ENCODE peak calls at places on chromosomes 6 and 20, in six cellular contexts. One of them, this sample, is unnamed.

GRCh38 chr6:67630146-67630545 is 1004.9 kb upstream of the ADGRB3 start:
- DNase-seq in cardiac fibroblast: peak
- DNase-seq in lung: no peak
- DNase-seq in fibroblast of lung: peak
- DNase-seq in CD8-positive, alpha-beta T cell: no peak
- DNase-seq in lower leg skin: no peak
- DNase-seq in this sample: peak

GRCh38 chr6:451336-451735 is 59.8 kb downstream of the IRF4 start:
- DNase-seq in CD8-positive, alpha-beta T cell: no peak
- DNase-seq in lower leg skin: no peak
- DNase-seq in fibroblast of lung: no peak
- DNase-seq in lung: no peak
- DNase-seq in cardiac fibroblast: no peak
- DNase-seq in this sample: no peak

GRCh38 chr20:5751856-5752255 is 1.7 kb downstream of the SHLD1 start:
- DNase-seq in lower leg skin: no peak
- DNase-seq in lung: no peak
- DNase-seq in CD8-positive, alpha-beta T cell: no peak
- DNase-seq in fibroblast of lung: no peak
- DNase-seq in cardiac fibroblast: no peak
- DNase-seq in this sample: no peak

GRCh38 chr6:44976677-44977405 is 351.3 kb upstream of the RUNX2 start:
- DNase-seq in cardiac fibroblast: peak
- DNase-seq in fibroblast of lung: peak
- DNase-seq in CD8-positive, alpha-beta T cell: no peak
- DNase-seq in lower leg skin: no peak
- DNase-seq in lung: no peak
- DNase-seq in this sample: no peak

GRCh38 chr6:1606533-1607235 is 3.0 kb upstream of the FOXC1 start:
- DNase-seq in fibroblast of lung: no peak
- DNase-seq in lower leg skin: no peak
- DNase-seq in CD8-positive, alpha-beta T cell: no peak
- DNase-seq in lung: no peak
- DNase-seq in cardiac fibroblast: no peak
- DNase-seq in this sample: no peak

GRCh38 chr20:37315293-37316110 is 26.0 kb downstream of the MANBAL start:
- DNase-seq in fibroblast of lung: peak
- DNase-seq in cardiac fibroblast: peak
- DNase-seq in lower leg skin: peak
- DNase-seq in CD8-positive, alpha-beta T cell: no peak
- DNase-seq in lung: no peak
- DNase-seq in this sample: no peak

GRCh38 chr6:135222623-135223022 is 41.5 kb downstream of the MYB start:
- DNase-seq in cardiac fibroblast: no peak
- DNase-seq in CD8-positive, alpha-beta T cell: no peak
- DNase-seq in lung: no peak
- DNase-seq in fibroblast of lung: no peak
- DNase-seq in lower leg skin: no peak
- DNase-seq in this sample: no peak

GRCh38 chr20:43691928-43692524 is 25.1 kb downstream of the MYBL2 start:
- DNase-seq in lung: no peak
- DNase-seq in lower leg skin: no peak
- DNase-seq in CD8-positive, alpha-beta T cell: peak
- DNase-seq in cardiac fibroblast: peak
- DNase-seq in fibroblast of lung: peak
- DNase-seq in this sample: no peak

GRCh38 chr6:87870606-87871005 is 168.6 kb upstream of the AKIRIN2 start:
- DNase-seq in CD8-positive, alpha-beta T cell: no peak
- DNase-seq in fibroblast of lung: no peak
- DNase-seq in lung: no peak
- DNase-seq in cardiac fibroblast: peak
- DNase-seq in lower leg skin: no peak
- DNase-seq in this sample: no peak

GRCh38 chr6:19715166-19715558 is 122.0 kb upstream of the ID4 start:
- DNase-seq in CD8-positive, alpha-beta T cell: no peak
- DNase-seq in lung: no peak
- DNase-seq in lower leg skin: no peak
- DNase-seq in fibroblast of lung: no peak
- DNase-seq in cardiac fibroblast: no peak
- DNase-seq in this sample: peak

GRCh38 chr6:107717781-107718180 is 106.3 kb downstream of the SCML4 start:
- DNase-seq in lung: no peak
- DNase-seq in fibroblast of lung: no peak
- DNase-seq in CD8-positive, alpha-beta T cell: peak
- DNase-seq in lower leg skin: no peak
- DNase-seq in cardiac fibroblast: no peak
- DNase-seq in this sample: no peak

GRCh38 chr6:2713473-2714358 is 37.0 kb downstream of the MYLK4 start:
- DNase-seq in lower leg skin: no peak
- DNase-seq in cardiac fibroblast: peak
- DNase-seq in lung: no peak
- DNase-seq in CD8-positive, alpha-beta T cell: no peak
- DNase-seq in fibroblast of lung: no peak
- DNase-seq in this sample: no peak

GRCh38 chr6:84432616-84433015 is 205.2 kb upstream of the CEP162 start:
- DNase-seq in cardiac fibroblast: peak
- DNase-seq in fibroblast of lung: peak
- DNase-seq in lower leg skin: no peak
- DNase-seq in lung: no peak
- DNase-seq in CD8-positive, alpha-beta T cell: no peak
- DNase-seq in this sample: no peak

GRCh38 chr6:13248053-13248452 is 80.3 kb downstream of the TBC1D7 start:
- DNase-seq in fibroblast of lung: peak
- DNase-seq in cardiac fibroblast: peak
- DNase-seq in CD8-positive, alpha-beta T cell: no peak
- DNase-seq in lower leg skin: no peak
- DNase-seq in lung: no peak
- DNase-seq in this sample: no peak

GRCh38 chr6:31025595-31025994 is 15.3 kb downstream of the MUC22 start:
- DNase-seq in lower leg skin: no peak
- DNase-seq in lung: no peak
- DNase-seq in fibroblast of lung: no peak
- DNase-seq in cardiac fibroblast: no peak
- DNase-seq in CD8-positive, alpha-beta T cell: no peak
- DNase-seq in this sample: no peak

GRCh38 chr6:142848969-142849368 is 96.0 kb downstream of the HIVEP2 start:
- DNase-seq in lower leg skin: no peak
- DNase-seq in fibroblast of lung: no peak
- DNase-seq in cardiac fibroblast: no peak
- DNase-seq in lung: no peak
- DNase-seq in CD8-positive, alpha-beta T cell: no peak
- DNase-seq in this sample: no peak

GRCh38 chr6:90131614-90132423 is 164.8 kb downstream of the BACH2 start:
- DNase-seq in CD8-positive, alpha-beta T cell: no peak
- DNase-seq in fibroblast of lung: peak
- DNase-seq in lower leg skin: peak
- DNase-seq in cardiac fibroblast: peak
- DNase-seq in lung: no peak
- DNase-seq in this sample: no peak

GRCh38 chr20:52003415-52003814 is 188.2 kb downstream of the ZFP64 start:
- DNase-seq in lower leg skin: no peak
- DNase-seq in cardiac fibroblast: no peak
- DNase-seq in lung: no peak
- DNase-seq in fibroblast of lung: no peak
- DNase-seq in CD8-positive, alpha-beta T cell: no peak
- DNase-seq in this sample: no peak

GRCh38 chr20:57047281-57048026 is 219.0 kb downstream of the BMP7 start:
- DNase-seq in cardiac fibroblast: no peak
- DNase-seq in CD8-positive, alpha-beta T cell: no peak
- DNase-seq in fibroblast of lung: no peak
- DNase-seq in lung: no peak
- DNase-seq in lower leg skin: no peak
- DNase-seq in this sample: no peak

GRCh38 chr6:119339941-119340456 is 9.6 kb downstream of the MAN1A1 start:
- DNase-seq in lower leg skin: no peak
- DNase-seq in fibroblast of lung: no peak
- DNase-seq in CD8-positive, alpha-beta T cell: no peak
- DNase-seq in lung: no peak
- DNase-seq in cardiac fibroblast: no peak
- DNase-seq in this sample: no peak

GRCh38 chr6:56683882-56684281 is 41.2 kb upstream of the DST start:
- DNase-seq in lower leg skin: peak
- DNase-seq in cardiac fibroblast: peak
- DNase-seq in fibroblast of lung: peak
- DNase-seq in CD8-positive, alpha-beta T cell: no peak
- DNase-seq in lung: no peak
- DNase-seq in this sample: peak

GRCh38 chr6:110682460-110682853 is 132.8 kb downstream of the CDK19 start:
- DNase-seq in fibroblast of lung: peak
- DNase-seq in lung: peak
- DNase-seq in cardiac fibroblast: peak
- DNase-seq in lower leg skin: peak
- DNase-seq in CD8-positive, alpha-beta T cell: peak
- DNase-seq in this sample: peak

GRCh38 chr20:20711413-20711812 is 1.0 kb downstream of the RALGAPA2 start:
- DNase-seq in CD8-positive, alpha-beta T cell: peak
- DNase-seq in cardiac fibroblast: no peak
- DNase-seq in lower leg skin: no peak
- DNase-seq in lung: no peak
- DNase-seq in fibroblast of lung: no peak
- DNase-seq in this sample: no peak
- TF ChIP-seq CTCF in CD8-positive, alpha-beta T cell: no peak
- TF ChIP-seq CTCF in cardiac fibroblast: no peak
- TF ChIP-seq CTCF in lower leg skin: no peak
- TF ChIP-seq CTCF in lung: no peak
- TF ChIP-seq CTCF in fibroblast of lung: no peak
- TF ChIP-seq CTCF in this sample: no peak

GRCh38 chr20:41367956-41368355 is 1.3 kb upstream of the EMILIN3 start:
- DNase-seq in cardiac fibroblast: no peak
- DNase-seq in lung: no peak
- DNase-seq in CD8-positive, alpha-beta T cell: no peak
- DNase-seq in fibroblast of lung: no peak
- DNase-seq in lower leg skin: no peak
- DNase-seq in this sample: no peak

GRCh38 chr20:41364967-41365765 is 1.5 kb downstream of the EMILIN3 start:
- DNase-seq in fibroblast of lung: no peak
- DNase-seq in CD8-positive, alpha-beta T cell: no peak
- DNase-seq in lower leg skin: no peak
- DNase-seq in cardiac fibroblast: no peak
- DNase-seq in lung: no peak
- DNase-seq in this sample: no peak

GRCh38 chr20:41365785-41366545 is 653 bp downstream of the EMILIN3 start:
- DNase-seq in lower leg skin: no peak
- DNase-seq in cardiac fibroblast: no peak
- DNase-seq in CD8-positive, alpha-beta T cell: no peak
- DNase-seq in fibroblast of lung: no peak
- DNase-seq in lung: no peak
- DNase-seq in this sample: no peak

GRCh38 chr20:41367393-41367695 is 726 bp upstream of the EMILIN3 start:
- DNase-seq in lower leg skin: no peak
- DNase-seq in cardiac fibroblast: no peak
- DNase-seq in fibroblast of lung: no peak
- DNase-seq in lung: no peak
- DNase-seq in CD8-positive, alpha-beta T cell: no peak
- DNase-seq in this sample: no peak

DNA sequence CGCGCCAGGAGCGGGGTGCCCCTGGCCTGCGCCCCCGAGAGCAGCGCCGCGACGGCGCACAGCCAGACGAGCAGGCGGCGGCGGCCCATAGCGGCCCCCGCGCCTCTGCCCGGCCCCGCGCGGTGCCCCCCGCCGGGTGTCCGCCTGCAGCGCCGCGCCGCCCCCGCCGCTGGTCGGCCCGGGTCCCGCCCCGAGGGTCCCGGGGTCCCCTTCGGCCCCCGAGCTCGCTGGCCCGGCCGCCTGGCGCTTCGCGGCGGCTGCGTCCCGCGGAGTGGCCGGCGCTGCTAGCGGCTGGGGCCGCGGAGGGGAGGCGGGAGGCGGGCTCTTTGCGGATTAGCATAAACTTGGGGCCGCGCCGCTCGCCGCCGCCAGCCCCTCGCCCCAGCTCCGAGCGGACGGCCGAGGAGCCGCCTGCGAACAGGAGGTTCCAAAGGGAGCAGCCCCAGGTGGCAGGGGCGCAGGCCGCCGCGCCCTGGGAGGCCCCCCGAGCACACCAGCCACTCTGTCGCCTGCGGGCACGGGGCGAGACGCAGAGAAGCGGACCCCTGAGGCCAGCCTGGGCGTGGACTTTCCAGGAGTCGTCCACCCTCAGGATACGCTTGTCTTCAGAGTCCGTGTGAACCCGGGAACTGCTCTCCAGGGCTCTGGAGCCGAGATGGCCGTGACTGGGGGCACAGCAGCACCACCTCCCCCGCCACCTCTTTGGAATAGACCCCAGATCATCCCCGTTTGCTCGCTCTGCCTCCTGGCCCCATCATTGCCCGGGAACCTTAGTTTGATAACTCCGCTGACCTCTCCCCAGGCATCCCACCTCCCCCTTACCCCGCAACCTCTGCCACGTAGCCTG is at the start of gene EMILIN3:
- DNase-seq in CD8-positive, alpha-beta T cell: no peak
- DNase-seq in fibroblast of lung: no peak
- DNase-seq in lung: no peak
- DNase-seq in cardiac fibroblast: no peak
- DNase-seq in lower leg skin: no peak
- DNase-seq in this sample: no peak
- H3K4me3 ChIP-seq in CD8-positive, alpha-beta T cell: no peak
- H3K4me3 ChIP-seq in fibroblast of lung: no peak
- H3K4me3 ChIP-seq in lung: no peak
- H3K4me3 ChIP-seq in cardiac fibroblast: peak
- H3K4me3 ChIP-seq in lower leg skin: no peak
- H3K4me3 ChIP-seq in this sample: peak

GRCh38 chr6:46419576-46420002 is 71.7 kb downstream of the RCAN2 start:
- DNase-seq in lung: peak
- DNase-seq in CD8-positive, alpha-beta T cell: no peak
- DNase-seq in fibroblast of lung: peak
- DNase-seq in lower leg skin: peak
- DNase-seq in cardiac fibroblast: peak
- DNase-seq in this sample: no peak

GRCh38 chr6:46421939-46422338 is 69.3 kb downstream of the RCAN2 start:
- DNase-seq in lung: no peak
- DNase-seq in cardiac fibroblast: no peak
- DNase-seq in lower leg skin: no peak
- DNase-seq in CD8-positive, alpha-beta T cell: no peak
- DNase-seq in fibroblast of lung: no peak
- DNase-seq in this sample: no peak

GRCh38 chr6:46422619-46423018 is 68.6 kb downstream of the RCAN2 start:
- DNase-seq in CD8-positive, alpha-beta T cell: no peak
- DNase-seq in lung: no peak
- DNase-seq in lower leg skin: no peak
- DNase-seq in cardiac fibroblast: no peak
- DNase-seq in fibroblast of lung: no peak
- DNase-seq in this sample: no peak

DNA sequence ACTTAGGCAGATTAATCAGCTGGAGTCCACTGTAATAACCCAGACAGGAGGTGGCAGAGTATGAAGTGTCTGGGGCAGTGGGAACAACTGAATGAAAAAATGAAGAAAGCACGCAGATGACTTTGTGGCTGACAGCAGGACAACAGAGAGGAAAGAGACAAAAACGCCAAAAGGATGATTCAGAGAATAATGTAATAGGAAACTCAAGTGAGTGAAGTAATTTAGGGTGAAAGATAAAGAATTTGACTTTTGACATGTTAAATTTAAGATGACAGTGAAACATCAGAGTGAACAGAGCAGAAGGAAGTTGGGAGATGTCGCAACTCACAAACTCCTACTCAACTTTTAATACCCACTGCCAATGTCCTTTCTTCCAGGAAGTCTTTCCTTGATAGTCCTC is 70.0 kb downstream of the RCAN2 start:
- DNase-seq in lower leg skin: no peak
- DNase-seq in lung: no peak
- DNase-seq in CD8-positive, alpha-beta T cell: no peak
- DNase-seq in cardiac fibroblast: peak
- DNase-seq in fibroblast of lung: no peak
- DNase-seq in this sample: no peak
- TF ChIP-seq CTCF in lower leg skin: no peak
- TF ChIP-seq CTCF in lung: no peak
- TF ChIP-seq CTCF in CD8-positive, alpha-beta T cell: no peak
- TF ChIP-seq CTCF in cardiac fibroblast: no peak
- TF ChIP-seq CTCF in fibroblast of lung: no peak
- TF ChIP-seq CTCF in this sample: no peak

GRCh38 chr6:166268431-166268830 is 39.8 kb downstream of the PRR18 start:
- DNase-seq in lower leg skin: no peak
- DNase-seq in lung: no peak
- DNase-seq in cardiac fibroblast: no peak
- DNase-seq in CD8-positive, alpha-beta T cell: no peak
- DNase-seq in fibroblast of lung: no peak
- DNase-seq in this sample: no peak
- H3K4me3 ChIP-seq in lower leg skin: no peak
- H3K4me3 ChIP-seq in lung: no peak
- H3K4me3 ChIP-seq in cardiac fibroblast: no peak
- H3K4me3 ChIP-seq in CD8-positive, alpha-beta T cell: no peak
- H3K4me3 ChIP-seq in fibroblast of lung: no peak
- H3K4me3 ChIP-seq in this sample: no peak